ENCODE peak calls at places on chromosome 7, in five cellular contexts. D is Ammon's horn, K is adipocyte, G is NCI-H774, V is activated T-helper 1 cell treated with Interleukin-2 at 50 U/mL for 16 hours. R is an unnamed sample.

GRCh38 chr7:41247128-41247865 is 455.6 kb downstream of the INHBA start:
- DNase-seq in D (no peak), K (no peak), G (peak; percentile 48), V (no peak), R (peak; percentile 91)

GRCh38 chr7:34675749-34676374 is 17.8 kb downstream of the NPSR1 start:
- DNase-seq in D (peak; percentile 23), K (peak; percentile 32), G (no peak), V (no peak), R (peak; percentile 48)

GRCh38 chr7:36937754-36938551 is 213.7 kb upstream of the AOAH start:
- DNase-seq in D (no peak), K (no peak), G (no peak), V (no peak), R (no peak)

GRCh38 chr7:124152859-124153692 is 120.2 kb upstream of the TMEM229A start:
- DNase-seq in D (peak; percentile 75), K (peak; percentile 30), G (no peak), V (no peak), R (peak; percentile 40)

GRCh38 chr7:50660040-50660829 is 95.0 kb upstream of the DDC start:
- DNase-seq in D (peak; percentile 78), K (no peak), G (no peak), V (peak; percentile 30), R (no peak)

GRCh38 chr7:148912758-148913541 is 28.9 kb upstream of the EZH2 start:
- DNase-seq in D (no peak), K (no peak), G (no peak), V (no peak), R (no peak)

GRCh38 chr7:93736970-93737369 is 153.6 kb downstream of the TFPI2 start:
- DNase-seq in D (no peak), K (no peak), G (no peak), V (no peak), R (no peak)

GRCh38 chr7:112495820-112496462 is 15.2 kb downstream of the LSMEM1 start:
- DNase-seq in D (peak; percentile 85), K (peak; percentile 80), G (peak; percentile 18), V (no peak), R (no peak)

GRCh38 chr7:35246819-35247218 is 7.1 kb downstream of the TBX20 start:
- DNase-seq in D (no peak), K (no peak), G (no peak), V (no peak), R (no peak)

GRCh38 chr7:47371733-47372368 is 210.1 kb downstream of the TNS3 start:
- DNase-seq in D (peak; percentile 45), K (no peak), G (peak; percentile 87), V (no peak), R (peak; percentile 74)

GRCh38 chr7:54908760-54909438 is 109.9 kb upstream of the EGFR start:
- DNase-seq in D (no peak), K (no peak), G (no peak), V (no peak), R (no peak)

GRCh38 chr7:27693794-27694193 is 31.1 kb upstream of the HIBADH start:
- DNase-seq in D (peak; percentile 50), K (no peak), G (no peak), V (no peak), R (peak; percentile 87)

GRCh38 chr7:118858651-118859149 is 634.2 kb downstream of the ANKRD7 start:
- DNase-seq in D (no peak), K (no peak), G (no peak), V (no peak), R (no peak)

GRCh38 chr7:142438235-142438922 is 180.5 kb upstream of the PRSS58 start:
- DNase-seq in D (peak; percentile 56), K (peak; percentile 35), G (no peak), V (no peak), R (peak; percentile 87)

GRCh38 chr7:39810710-39811109 is 139.3 kb upstream of the CDK13 start:
- DNase-seq in D (no peak), K (no peak), G (no peak), V (no peak), R (no peak)

GRCh38 chr7:159023216-159023615 is 121.5 kb downstream of the VIPR2 start:
- DNase-seq in D (no peak), K (no peak), G (no peak), V (no peak), R (no peak)

GRCh38 chr7:130322615-130323014 is 22.0 kb upstream of the CPA5 start:
- DNase-seq in D (no peak), K (no peak), G (no peak), V (no peak), R (no peak)

GRCh38 chr7:80699030-80699638 is 60.7 kb downstream of the CD36 start:
- DNase-seq in D (peak; percentile 61), K (peak; percentile 87), G (peak; percentile 26), V (no peak), R (peak; percentile 35)

GRCh38 chr7:1953199-1954190 is 279.2 kb downstream of the MAD1L1 start:
- DNase-seq in D (no peak), K (no peak), G (no peak), V (no peak), R (no peak)

GRCh38 chr7:80795174-80795573 is 123.7 kb downstream of the SEMA3C start:
- DNase-seq in D (no peak), K (no peak), G (no peak), V (no peak), R (no peak)

GRCh38 chr7:112192236-112193154 is 13.7 kb downstream of the DOCK4 start:
- DNase-seq in D (no peak), K (peak; percentile 69), G (no peak), V (no peak), R (peak; percentile 64)

GRCh38 chr7:134730359-134730758 is 49.1 kb upstream of the CALD1 start:
- DNase-seq in D (no peak), K (peak; percentile 73), G (no peak), V (no peak), R (no peak)

GRCh38 chr7:100024020-100024619 is 8.7 kb downstream of the ZKSCAN1 start:
- DNase-seq in D (no peak), K (no peak), G (no peak), V (no peak), R (no peak)

GRCh38 chr7:8441106-8441590 is 7.7 kb downstream of the NXPH1 start:
- DNase-seq in D (no peak), K (no peak), G (no peak), V (no peak), R (no peak)

GRCh38 chr7:155571581-155572345 is 25.4 kb upstream of the CNPY1 start:
- DNase-seq in D (no peak), K (no peak), G (no peak), V (no peak), R (no peak)

GRCh38 chr7:794671-795329 is 37.5 kb upstream of the SUN1 start:
- DNase-seq in D (no peak), K (no peak), G (no peak), V (no peak), R (no peak)

GRCh38 chr7:4265676-4266075 is 416.4 kb upstream of the FOXK1 start:
- DNase-seq in D (no peak), K (no peak), G (no peak), V (no peak), R (no peak)

GRCh38 chr7:74233655-74234280 is 20.4 kb downstream of the RFC2 start:
- DNase-seq in D (no peak), K (peak; percentile 70), G (no peak), V (no peak), R (no peak)

GRCh38 chr7:43141091-43141490 is 28.6 kb downstream of the HECW1 start:
- DNase-seq in D (no peak), K (no peak), G (no peak), V (no peak), R (no peak)

GRCh38 chr7:118863961-118864360 is 639.5 kb downstream of the ANKRD7 start:
- DNase-seq in D (no peak), K (no peak), G (no peak), V (no peak), R (no peak)

GRCh38 chr7:32462451-32462850 is 27.7 kb downstream of the LSM5 start:
- DNase-seq in D (no peak), K (no peak), G (no peak), V (no peak), R (no peak)

GRCh38 chr7:93284908-93285307 is 52.7 kb downstream of the VPS50 start:
- DNase-seq in D (no peak), K (no peak), G (no peak), V (no peak), R (no peak)

GRCh38 chr7:107560898-107561516 is 2.7 kb downstream of the COG5 start:
- DNase-seq in D (no peak), K (no peak), G (no peak), V (no peak), R (no peak)

GRCh38 chr7:129950191-129950940 is 2.4 kb downstream of the UBE2H start:
- DNase-seq in D (peak; percentile 20), K (peak; percentile 48), G (no peak), V (no peak), R (peak; percentile 34)

GRCh38 chr7:44261239-44261638 is 60.5 kb downstream of the YKT6 start:
- DNase-seq in D (no peak), K (no peak), G (no peak), V (no peak), R (no peak)

GRCh38 chr7:87886875-87887274 is 10.6 kb downstream of the DBF4 start:
- DNase-seq in D (no peak), K (peak; percentile 85), G (peak; percentile 10), V (no peak), R (no peak)

GRCh38 chr7:87128883-87129282 is 23.4 kb upstream of the DMTF1 start:
- DNase-seq in D (no peak), K (no peak), G (no peak), V (no peak), R (no peak)

GRCh38 chr7:111198255-111198654 is 107.3 kb downstream of the LRRN3 start:
- DNase-seq in D (no peak), K (peak; percentile 96), G (no peak), V (no peak), R (peak; percentile 78)

GRCh38 chr7:136312592-136312991 is 335.4 kb upstream of the MTPN start:
- DNase-seq in D (no peak), K (no peak), G (no peak), V (no peak), R (no peak)